ENCODE peak calls at places on chromosomes 1 and 21, in seven cellular contexts. R is breast epithelium, N is prostate gland, F is brain microvascular endothelial cell, E is K562, W is HCT116, M is cardiac muscle cell. D is an unnamed sample.

GRCh38 chr21:34801519-34802132 is 132.8 kb downstream of the CLIC6 start:
- DNase-seq in R (no peak), N (no peak), F (no peak), E (peak), W (no peak), M (no peak), D (no peak)

GRCh38 chr1:172500207-172500606 is 32.7 kb upstream of the SUCO start:
- DNase-seq in R (no peak), N (no peak), F (no peak), E (no peak), W (no peak), M (no peak), D (no peak)

GRCh38 chr21:34693192-34693810 is 24.5 kb downstream of the CLIC6 start:
- DNase-seq in R (no peak), N (peak), F (peak), E (peak), W (peak), M (peak), D (peak)

GRCh38 chr1:206717237-206717989 is 32.7 kb downstream of the MAPKAPK2 start:
- DNase-seq in R (no peak), N (no peak), F (no peak), E (peak), W (no peak), M (peak), D (no peak)

GRCh38 chr1:235087906-235088305 is 40.7 kb downstream of the TOMM20 start:
- DNase-seq in R (no peak), N (no peak), F (no peak), E (no peak), W (no peak), M (no peak), D (no peak)

GRCh38 chr1:39965051-39965450 is 10.1 kb downstream of the MFSD2A start:
- DNase-seq in R (no peak), N (no peak), F (no peak), E (no peak), W (no peak), M (no peak), D (no peak)

GRCh38 chr1:113166473-113166872 is 93.5 kb downstream of the LRIG2 start:
- DNase-seq in R (no peak), N (no peak), F (no peak), E (no peak), W (no peak), M (no peak), D (no peak)

GRCh38 chr1:98210563-98210962 is 289.7 kb upstream of the DPYD start:
- DNase-seq in R (no peak), N (no peak), F (no peak), E (no peak), W (no peak), M (no peak), D (no peak)

GRCh38 chr1:50973255-50973654 is 3.2 kb downstream of the CDKN2C start:
- DNase-seq in R (no peak), N (no peak), F (no peak), E (no peak), W (no peak), M (no peak), D (no peak)

GRCh38 chr1:106676021-106676420 is 380.5 kb upstream of the PRMT6 start:
- DNase-seq in R (no peak), N (no peak), F (peak), E (no peak), W (no peak), M (no peak), D (no peak)

GRCh38 chr1:248918126-248918525 is 12.1 kb downstream of the PGBD2 start:
- DNase-seq in R (no peak), N (no peak), F (no peak), E (no peak), W (no peak), M (no peak), D (no peak)

GRCh38 chr1:63874278-63874880 is 100.6 kb downstream of the ROR1 start:
- DNase-seq in R (no peak), N (no peak), F (no peak), E (no peak), W (no peak), M (peak), D (no peak)

GRCh38 chr1:10980094-10980577 is 32.3 kb upstream of the TARDBP start:
- DNase-seq in R (peak), N (peak), F (peak), E (no peak), W (no peak), M (peak), D (peak)
- TF ChIP-seq CTCF in R (peak), N (no peak), F (peak), E (peak), W (no peak), M (peak), D (no peak)

DNA sequence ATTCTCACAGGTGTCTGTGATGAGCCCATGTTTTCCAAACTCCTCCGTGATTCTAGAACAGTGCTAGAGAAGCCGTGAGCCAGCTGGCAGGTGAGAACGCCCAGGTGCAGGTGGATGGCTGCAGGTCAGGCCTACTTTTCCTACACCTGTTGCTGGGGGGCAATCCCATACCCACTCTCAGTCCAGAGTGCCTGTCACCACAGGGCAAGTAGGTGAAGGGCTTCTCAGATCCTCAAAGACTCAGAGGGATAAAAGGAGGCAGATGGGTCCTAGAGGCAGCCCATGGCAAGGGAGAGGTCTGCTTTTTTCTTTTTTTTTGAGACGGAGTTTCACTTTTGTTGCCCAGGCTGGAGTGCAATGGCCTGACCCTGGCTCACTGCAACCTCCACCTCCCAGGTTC is 50.7 kb upstream of the H6PD start:
- DNase-seq in R (no peak), N (no peak), F (no peak), E (no peak), W (no peak), M (no peak), D (no peak)
- H3K4me3 ChIP-seq in R (no peak), N (no peak), F (peak), E (no peak), W (no peak), M (no peak), D (no peak)

DNA sequence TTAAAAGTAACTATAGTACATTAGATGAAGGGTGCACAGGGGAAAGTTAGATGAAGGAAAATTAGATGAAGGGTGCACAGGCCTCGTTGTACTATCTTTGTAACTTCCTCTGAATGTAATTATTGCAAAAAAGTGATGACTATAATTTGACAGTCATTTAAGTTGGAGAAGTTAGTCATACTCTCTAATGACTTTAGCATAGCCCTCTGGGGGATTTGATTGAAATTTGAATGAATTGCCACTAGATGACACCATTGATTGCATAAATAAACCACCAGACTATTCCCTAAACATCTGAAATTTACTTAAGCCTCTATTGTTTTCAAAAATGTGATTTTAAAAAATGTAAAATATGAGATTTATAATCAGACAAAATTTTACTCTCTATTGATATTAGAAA is 102.6 kb downstream of the TPR start:
- DNase-seq in R (no peak), N (no peak), F (no peak), E (no peak), W (no peak), M (no peak), D (no peak)
- TF ChIP-seq CTCF in R (no peak), N (no peak), F (no peak), E (peak), W (no peak), M (peak), D (no peak)

GRCh38 chr1:48793863-48794262 is 17.2 kb upstream of the BEND5 start:
- DNase-seq in R (no peak), N (no peak), F (no peak), E (no peak), W (no peak), M (no peak), D (no peak)
- H3K4me3 ChIP-seq in R (no peak), N (no peak), F (no peak), E (no peak), W (no peak), M (no peak), D (no peak)

GRCh38 chr1:225977937-225978748 is 21.0 kb downstream of the SDE2 start:
- DNase-seq in R (no peak), N (no peak), F (no peak), E (no peak), W (no peak), M (no peak), D (no peak)
- TF ChIP-seq CTCF in R (no peak), N (no peak), F (no peak), E (peak), W (no peak), M (no peak), D (no peak)

DNA sequence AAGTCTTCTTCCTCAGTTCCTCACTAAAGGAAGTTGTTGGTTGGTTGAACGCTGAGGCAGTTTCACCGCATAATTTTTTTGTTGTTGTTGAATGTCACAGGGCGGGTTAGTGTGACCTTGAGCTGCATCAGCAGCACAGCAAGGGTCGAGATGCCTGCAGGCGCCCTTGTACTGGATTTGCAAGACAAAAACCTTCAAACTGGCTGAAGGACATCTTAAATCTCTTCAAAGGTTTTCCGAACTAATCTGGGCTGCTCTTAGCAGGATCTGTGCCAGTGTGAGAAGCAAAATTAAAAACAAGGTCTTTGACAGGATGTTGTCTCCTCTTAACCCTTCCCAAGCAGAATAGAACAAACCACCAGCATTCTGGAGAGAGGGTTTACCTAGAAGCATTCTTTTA is 59.4 kb downstream of the NRIP1 start:
- DNase-seq in R (no peak), N (no peak), F (no peak), E (no peak), W (no peak), M (peak), D (no peak)
- H3K4me3 ChIP-seq in R (peak), N (no peak), F (peak), E (no peak), W (no peak), M (no peak), D (no peak)

D was measured in lung.